ENCODE peak calls at places on chromosomes 16 and 17, in seven cellular contexts. One of them, this sample, is unnamed.
A peak's percentile ranks its signal among the peaks of the same experiment; 100 is the strongest.

GRCh38 chr17:64420143-64420670 is 28.7 kb upstream of the MILR1 start:
- DNase-seq in ELR: peak; percentile 88
- DNase-seq in stimulated activated CD4-positive, alpha-beta T cell treated with anti-CD3 and anti-CD28 coated beads, Interleukin-4, amount 100 ng/mL, for 1 hour: no peak
- DNase-seq in Right ventricle myocardium superior: no peak
- DNase-seq in WERI-Rb-1: peak; percentile 29
- DNase-seq in AG08396: peak; percentile 71
- DNase-seq in fibroblast of mammary gland: peak; percentile 90
- DNase-seq in this sample: peak; percentile 87

GRCh38 chr17:34675143-34675542 is 95.8 kb downstream of the TMEM132E start:
- DNase-seq in ELR: no peak
- DNase-seq in AG08396: no peak
- DNase-seq in fibroblast of mammary gland: no peak
- DNase-seq in Right ventricle myocardium superior: no peak
- DNase-seq in WERI-Rb-1: no peak
- DNase-seq in stimulated activated CD4-positive, alpha-beta T cell treated with anti-CD3 and anti-CD28 coated beads, Interleukin-4, amount 100 ng/mL, for 1 hour: no peak
- DNase-seq in this sample: no peak

GRCh38 chr17:27667656-27668487 is 36.9 kb downstream of the LGALS9 start:
- DNase-seq in fibroblast of mammary gland: no peak
- DNase-seq in ELR: no peak
- DNase-seq in stimulated activated CD4-positive, alpha-beta T cell treated with anti-CD3 and anti-CD28 coated beads, Interleukin-4, amount 100 ng/mL, for 1 hour: no peak
- DNase-seq in WERI-Rb-1: no peak
- DNase-seq in AG08396: no peak
- DNase-seq in Right ventricle myocardium superior: no peak
- DNase-seq in this sample: no peak

GRCh38 chr16:1741553-1742165 is 29.7 kb downstream of the NME3 start:
- DNase-seq in Right ventricle myocardium superior: no peak
- DNase-seq in fibroblast of mammary gland: no peak
- DNase-seq in ELR: no peak
- DNase-seq in stimulated activated CD4-positive, alpha-beta T cell treated with anti-CD3 and anti-CD28 coated beads, Interleukin-4, amount 100 ng/mL, for 1 hour: no peak
- DNase-seq in AG08396: no peak
- DNase-seq in WERI-Rb-1: no peak
- DNase-seq in this sample: no peak

GRCh38 chr17:58303981-58304734 is 23.4 kb upstream of the MPO start:
- DNase-seq in fibroblast of mammary gland: peak; percentile 36
- DNase-seq in ELR: peak; percentile 67
- DNase-seq in AG08396: peak; percentile 86
- DNase-seq in Right ventricle myocardium superior: peak; percentile 62
- DNase-seq in stimulated activated CD4-positive, alpha-beta T cell treated with anti-CD3 and anti-CD28 coated beads, Interleukin-4, amount 100 ng/mL, for 1 hour: peak; percentile 64
- DNase-seq in WERI-Rb-1: peak; percentile 83
- DNase-seq in this sample: peak; percentile 58

GRCh38 chr17:9707917-9708316 is 62.6 kb downstream of the USP43 start:
- DNase-seq in Right ventricle myocardium superior: no peak
- DNase-seq in fibroblast of mammary gland: no peak
- DNase-seq in WERI-Rb-1: no peak
- DNase-seq in stimulated activated CD4-positive, alpha-beta T cell treated with anti-CD3 and anti-CD28 coated beads, Interleukin-4, amount 100 ng/mL, for 1 hour: no peak
- DNase-seq in AG08396: no peak
- DNase-seq in ELR: no peak
- DNase-seq in this sample: no peak

GRCh38 chr17:71899317-71899716 is 221.5 kb upstream of the SOX9 start:
- DNase-seq in WERI-Rb-1: no peak
- DNase-seq in stimulated activated CD4-positive, alpha-beta T cell treated with anti-CD3 and anti-CD28 coated beads, Interleukin-4, amount 100 ng/mL, for 1 hour: no peak
- DNase-seq in ELR: peak; percentile 92
- DNase-seq in fibroblast of mammary gland: peak; percentile 64
- DNase-seq in Right ventricle myocardium superior: no peak
- DNase-seq in AG08396: no peak
- DNase-seq in this sample: peak; percentile 41

GRCh38 chr16:69112285-69113129 is 7.1 kb downstream of the HAS3 start:
- DNase-seq in Right ventricle myocardium superior: peak; percentile 65
- DNase-seq in ELR: peak; percentile 71
- DNase-seq in AG08396: peak; percentile 79
- DNase-seq in stimulated activated CD4-positive, alpha-beta T cell treated with anti-CD3 and anti-CD28 coated beads, Interleukin-4, amount 100 ng/mL, for 1 hour: peak; percentile 64
- DNase-seq in fibroblast of mammary gland: peak; percentile 53
- DNase-seq in WERI-Rb-1: peak; percentile 82
- DNase-seq in this sample: peak; percentile 55

GRCh38 chr17:44360826-44361225 is 2.8 kb downstream of the FAM171A2 start:
- DNase-seq in fibroblast of mammary gland: peak; percentile 26
- DNase-seq in AG08396: peak; percentile 73
- DNase-seq in ELR: peak; percentile 43
- DNase-seq in Right ventricle myocardium superior: no peak
- DNase-seq in WERI-Rb-1: peak; percentile 88
- DNase-seq in stimulated activated CD4-positive, alpha-beta T cell treated with anti-CD3 and anti-CD28 coated beads, Interleukin-4, amount 100 ng/mL, for 1 hour: no peak
- DNase-seq in this sample: no peak

GRCh38 chr16:53054670-53055485 is at the start of gene CHD9:
- DNase-seq in WERI-Rb-1: peak; percentile 80
- DNase-seq in Right ventricle myocardium superior: peak; percentile 91
- DNase-seq in fibroblast of mammary gland: peak; percentile 81
- DNase-seq in stimulated activated CD4-positive, alpha-beta T cell treated with anti-CD3 and anti-CD28 coated beads, Interleukin-4, amount 100 ng/mL, for 1 hour: peak; percentile 71
- DNase-seq in AG08396: peak; percentile 91
- DNase-seq in ELR: peak; percentile 87
- DNase-seq in this sample: peak; percentile 84

GRCh38 chr16:58041628-58041955 is 16.0 kb downstream of the MMP15 start:
- DNase-seq in WERI-Rb-1: no peak
- DNase-seq in ELR: no peak
- DNase-seq in stimulated activated CD4-positive, alpha-beta T cell treated with anti-CD3 and anti-CD28 coated beads, Interleukin-4, amount 100 ng/mL, for 1 hour: no peak
- DNase-seq in Right ventricle myocardium superior: no peak
- DNase-seq in fibroblast of mammary gland: no peak
- DNase-seq in AG08396: no peak
- DNase-seq in this sample: no peak

GRCh38 chr17:35493040-35493439 is 44.4 kb downstream of the SLFN12L start:
- DNase-seq in fibroblast of mammary gland: no peak
- DNase-seq in Right ventricle myocardium superior: no peak
- DNase-seq in stimulated activated CD4-positive, alpha-beta T cell treated with anti-CD3 and anti-CD28 coated beads, Interleukin-4, amount 100 ng/mL, for 1 hour: no peak
- DNase-seq in WERI-Rb-1: no peak
- DNase-seq in AG08396: no peak
- DNase-seq in ELR: no peak
- DNase-seq in this sample: no peak

GRCh38 chr17:71423871-71424546 is 696.8 kb upstream of the SOX9 start:
- DNase-seq in stimulated activated CD4-positive, alpha-beta T cell treated with anti-CD3 and anti-CD28 coated beads, Interleukin-4, amount 100 ng/mL, for 1 hour: no peak
- DNase-seq in ELR: peak; percentile 96
- DNase-seq in AG08396: no peak
- DNase-seq in WERI-Rb-1: no peak
- DNase-seq in fibroblast of mammary gland: no peak
- DNase-seq in Right ventricle myocardium superior: no peak
- DNase-seq in this sample: peak; percentile 86

GRCh38 chr16:17605784-17606183 is 135.0 kb upstream of the XYLT1 start:
- DNase-seq in AG08396: no peak
- DNase-seq in fibroblast of mammary gland: no peak
- DNase-seq in ELR: no peak
- DNase-seq in stimulated activated CD4-positive, alpha-beta T cell treated with anti-CD3 and anti-CD28 coated beads, Interleukin-4, amount 100 ng/mL, for 1 hour: no peak
- DNase-seq in WERI-Rb-1: no peak
- DNase-seq in Right ventricle myocardium superior: no peak
- DNase-seq in this sample: no peak

GRCh38 chr17:2707721-2708584 is 3.6 kb downstream of the CLUH start:
- DNase-seq in stimulated activated CD4-positive, alpha-beta T cell treated with anti-CD3 and anti-CD28 coated beads, Interleukin-4, amount 100 ng/mL, for 1 hour: no peak
- DNase-seq in fibroblast of mammary gland: no peak
- DNase-seq in ELR: peak; percentile 47
- DNase-seq in AG08396: peak; percentile 60
- DNase-seq in WERI-Rb-1: peak; percentile 77
- DNase-seq in Right ventricle myocardium superior: peak; percentile 88
- DNase-seq in this sample: no peak

GRCh38 chr16:85126731-85127662 is 14.7 kb upstream of the CIBAR2 start:
- DNase-seq in WERI-Rb-1: peak; percentile 37
- DNase-seq in fibroblast of mammary gland: peak; percentile 82
- DNase-seq in ELR: peak; percentile 51
- DNase-seq in stimulated activated CD4-positive, alpha-beta T cell treated with anti-CD3 and anti-CD28 coated beads, Interleukin-4, amount 100 ng/mL, for 1 hour: peak; percentile 49
- DNase-seq in Right ventricle myocardium superior: no peak
- DNase-seq in AG08396: peak; percentile 78
- DNase-seq in this sample: peak; percentile 38

GRCh38 chr16:2146739-2147138 is 1.7 kb upstream of the RAB26 start:
- DNase-seq in AG08396: no peak
- DNase-seq in WERI-Rb-1: no peak
- DNase-seq in ELR: no peak
- DNase-seq in fibroblast of mammary gland: no peak
- DNase-seq in Right ventricle myocardium superior: no peak
- DNase-seq in stimulated activated CD4-positive, alpha-beta T cell treated with anti-CD3 and anti-CD28 coated beads, Interleukin-4, amount 100 ng/mL, for 1 hour: no peak
- DNase-seq in this sample: no peak

GRCh38 chr16:84600343-84601229 is 17.3 kb downstream of the COTL1 start:
- DNase-seq in WERI-Rb-1: no peak
- DNase-seq in AG08396: no peak
- DNase-seq in stimulated activated CD4-positive, alpha-beta T cell treated with anti-CD3 and anti-CD28 coated beads, Interleukin-4, amount 100 ng/mL, for 1 hour: no peak
- DNase-seq in ELR: no peak
- DNase-seq in Right ventricle myocardium superior: no peak
- DNase-seq in fibroblast of mammary gland: no peak
- DNase-seq in this sample: no peak

GRCh38 chr16:73171380-73171779 is 123.5 kb upstream of the ZFHX3 start:
- DNase-seq in stimulated activated CD4-positive, alpha-beta T cell treated with anti-CD3 and anti-CD28 coated beads, Interleukin-4, amount 100 ng/mL, for 1 hour: no peak
- DNase-seq in Right ventricle myocardium superior: no peak
- DNase-seq in ELR: no peak
- DNase-seq in fibroblast of mammary gland: no peak
- DNase-seq in AG08396: no peak
- DNase-seq in WERI-Rb-1: no peak
- DNase-seq in this sample: no peak

GRCh38 chr17:73262676-73263642 is 1.3 kb upstream of the CPSF4L start:
- DNase-seq in ELR: no peak
- DNase-seq in stimulated activated CD4-positive, alpha-beta T cell treated with anti-CD3 and anti-CD28 coated beads, Interleukin-4, amount 100 ng/mL, for 1 hour: no peak
- DNase-seq in AG08396: no peak
- DNase-seq in fibroblast of mammary gland: no peak
- DNase-seq in WERI-Rb-1: no peak
- DNase-seq in Right ventricle myocardium superior: no peak
- DNase-seq in this sample: no peak

GRCh38 chr16:16938009-16938408 is 532.8 kb downstream of the XYLT1 start:
- DNase-seq in WERI-Rb-1: peak; percentile 9
- DNase-seq in AG08396: no peak
- DNase-seq in fibroblast of mammary gland: no peak
- DNase-seq in ELR: no peak
- DNase-seq in Right ventricle myocardium superior: no peak
- DNase-seq in stimulated activated CD4-positive, alpha-beta T cell treated with anti-CD3 and anti-CD28 coated beads, Interleukin-4, amount 100 ng/mL, for 1 hour: no peak
- DNase-seq in this sample: no peak

GRCh38 chr17:74211141-74211928 is 2.0 kb upstream of the TTYH2 start:
- DNase-seq in ELR: peak; percentile 67
- DNase-seq in Right ventricle myocardium superior: peak; percentile 37
- DNase-seq in AG08396: no peak
- DNase-seq in stimulated activated CD4-positive, alpha-beta T cell treated with anti-CD3 and anti-CD28 coated beads, Interleukin-4, amount 100 ng/mL, for 1 hour: peak; percentile 21
- DNase-seq in WERI-Rb-1: no peak
- DNase-seq in fibroblast of mammary gland: peak; percentile 52
- DNase-seq in this sample: peak; percentile 27

GRCh38 chr17:59754547-59754946 is 47.1 kb downstream of the VMP1 start:
- DNase-seq in ELR: peak; percentile 100
- DNase-seq in fibroblast of mammary gland: peak; percentile 98
- DNase-seq in WERI-Rb-1: no peak
- DNase-seq in stimulated activated CD4-positive, alpha-beta T cell treated with anti-CD3 and anti-CD28 coated beads, Interleukin-4, amount 100 ng/mL, for 1 hour: no peak
- DNase-seq in AG08396: peak; percentile 30
- DNase-seq in Right ventricle myocardium superior: no peak
- DNase-seq in this sample: peak; percentile 95

GRCh38 chr17:50198026-50198669 is 3.3 kb downstream of the COL1A1 start:
- DNase-seq in ELR: peak; percentile 89
- DNase-seq in fibroblast of mammary gland: peak; percentile 73
- DNase-seq in stimulated activated CD4-positive, alpha-beta T cell treated with anti-CD3 and anti-CD28 coated beads, Interleukin-4, amount 100 ng/mL, for 1 hour: peak; percentile 61
- DNase-seq in Right ventricle myocardium superior: peak; percentile 73
- DNase-seq in AG08396: no peak
- DNase-seq in WERI-Rb-1: peak; percentile 80
- DNase-seq in this sample: peak; percentile 82

GRCh38 chr17:49486012-49486641 is 9.0 kb upstream of the NGFR start:
- DNase-seq in fibroblast of mammary gland: no peak
- DNase-seq in Right ventricle myocardium superior: no peak
- DNase-seq in ELR: no peak
- DNase-seq in WERI-Rb-1: peak; percentile 97
- DNase-seq in AG08396: no peak
- DNase-seq in stimulated activated CD4-positive, alpha-beta T cell treated with anti-CD3 and anti-CD28 coated beads, Interleukin-4, amount 100 ng/mL, for 1 hour: no peak
- DNase-seq in this sample: no peak

GRCh38 chr16:22320572-22321339 is 23.5 kb downstream of the POLR3E start:
- DNase-seq in fibroblast of mammary gland: no peak
- DNase-seq in WERI-Rb-1: no peak
- DNase-seq in ELR: no peak
- DNase-seq in AG08396: no peak
- DNase-seq in Right ventricle myocardium superior: no peak
- DNase-seq in stimulated activated CD4-positive, alpha-beta T cell treated with anti-CD3 and anti-CD28 coated beads, Interleukin-4, amount 100 ng/mL, for 1 hour: no peak
- DNase-seq in this sample: no peak

GRCh38 chr16:19907161-19907992 is 22.7 kb upstream of the GPRC5B start:
- DNase-seq in stimulated activated CD4-positive, alpha-beta T cell treated with anti-CD3 and anti-CD28 coated beads, Interleukin-4, amount 100 ng/mL, for 1 hour: peak; percentile 68
- DNase-seq in Right ventricle myocardium superior: peak; percentile 70
- DNase-seq in fibroblast of mammary gland: peak; percentile 62
- DNase-seq in ELR: peak; percentile 69
- DNase-seq in WERI-Rb-1: peak; percentile 68
- DNase-seq in AG08396: peak; percentile 83
- DNase-seq in this sample: peak; percentile 73

GRCh38 chr16:937723-938122 is 33.1 kb downstream of the LMF1 start:
- DNase-seq in Right ventricle myocardium superior: no peak
- DNase-seq in fibroblast of mammary gland: no peak
- DNase-seq in WERI-Rb-1: no peak
- DNase-seq in ELR: no peak
- DNase-seq in stimulated activated CD4-positive, alpha-beta T cell treated with anti-CD3 and anti-CD28 coated beads, Interleukin-4, amount 100 ng/mL, for 1 hour: no peak
- DNase-seq in AG08396: no peak
- DNase-seq in this sample: no peak

GRCh38 chr17:66564992-66565465 is 262.6 kb downstream of the PRKCA start:
- DNase-seq in stimulated activated CD4-positive, alpha-beta T cell treated with anti-CD3 and anti-CD28 coated beads, Interleukin-4, amount 100 ng/mL, for 1 hour: no peak
- DNase-seq in WERI-Rb-1: no peak
- DNase-seq in ELR: peak; percentile 80
- DNase-seq in fibroblast of mammary gland: peak; percentile 65
- DNase-seq in Right ventricle myocardium superior: no peak
- DNase-seq in AG08396: peak; percentile 19
- DNase-seq in this sample: peak; percentile 26

GRCh38 chr17:2271985-2272702 is 31.4 kb downstream of the SMG6 start:
- DNase-seq in Right ventricle myocardium superior: no peak
- DNase-seq in ELR: no peak
- DNase-seq in stimulated activated CD4-positive, alpha-beta T cell treated with anti-CD3 and anti-CD28 coated beads, Interleukin-4, amount 100 ng/mL, for 1 hour: no peak
- DNase-seq in WERI-Rb-1: no peak
- DNase-seq in AG08396: no peak
- DNase-seq in fibroblast of mammary gland: no peak
- DNase-seq in this sample: no peak

GRCh38 chr16:71894229-71894920 is 956 bp upstream of the IST1 start:
- DNase-seq in ELR: peak; percentile 77
- DNase-seq in AG08396: peak; percentile 18
- DNase-seq in Right ventricle myocardium superior: peak; percentile 53
- DNase-seq in WERI-Rb-1: peak; percentile 54
- DNase-seq in fibroblast of mammary gland: peak; percentile 68
- DNase-seq in stimulated activated CD4-positive, alpha-beta T cell treated with anti-CD3 and anti-CD28 coated beads, Interleukin-4, amount 100 ng/mL, for 1 hour: peak; percentile 18
- DNase-seq in this sample: peak; percentile 72

GRCh38 chr17:48149174-48150106 is 41.9 kb downstream of the SNX11 start:
- DNase-seq in AG08396: no peak
- DNase-seq in fibroblast of mammary gland: no peak
- DNase-seq in stimulated activated CD4-positive, alpha-beta T cell treated with anti-CD3 and anti-CD28 coated beads, Interleukin-4, amount 100 ng/mL, for 1 hour: no peak
- DNase-seq in ELR: no peak
- DNase-seq in Right ventricle myocardium superior: no peak
- DNase-seq in WERI-Rb-1: peak; percentile 85
- DNase-seq in this sample: no peak

GRCh38 chr16:30051518-30051917 is 14.0 kb upstream of the ALDOA start:
- DNase-seq in stimulated activated CD4-positive, alpha-beta T cell treated with anti-CD3 and anti-CD28 coated beads, Interleukin-4, amount 100 ng/mL, for 1 hour: no peak
- DNase-seq in WERI-Rb-1: no peak
- DNase-seq in ELR: peak; percentile 89
- DNase-seq in Right ventricle myocardium superior: no peak
- DNase-seq in fibroblast of mammary gland: peak; percentile 60
- DNase-seq in AG08396: peak; percentile 60
- DNase-seq in this sample: no peak

GRCh38 chr17:7440113-7440822 is 956 bp downstream of the FGF11 start:
- DNase-seq in WERI-Rb-1: peak; percentile 58
- DNase-seq in ELR: peak; percentile 35
- DNase-seq in Right ventricle myocardium superior: peak; percentile 81
- DNase-seq in fibroblast of mammary gland: no peak
- DNase-seq in AG08396: no peak
- DNase-seq in stimulated activated CD4-positive, alpha-beta T cell treated with anti-CD3 and anti-CD28 coated beads, Interleukin-4, amount 100 ng/mL, for 1 hour: peak; percentile 32
- DNase-seq in this sample: no peak

GRCh38 chr17:59607817-59608403 is 11.8 kb upstream of the CLTC start:
- DNase-seq in Right ventricle myocardium superior: no peak
- DNase-seq in fibroblast of mammary gland: no peak
- DNase-seq in ELR: peak; percentile 42
- DNase-seq in AG08396: no peak
- DNase-seq in WERI-Rb-1: peak; percentile 49
- DNase-seq in stimulated activated CD4-positive, alpha-beta T cell treated with anti-CD3 and anti-CD28 coated beads, Interleukin-4, amount 100 ng/mL, for 1 hour: peak; percentile 30
- DNase-seq in this sample: peak; percentile 16

GRCh38 chr17:45013021-45013997 is 38.1 kb downstream of the DCAKD start:
- DNase-seq in WERI-Rb-1: peak; percentile 39
- DNase-seq in AG08396: peak; percentile 51
- DNase-seq in ELR: no peak
- DNase-seq in stimulated activated CD4-positive, alpha-beta T cell treated with anti-CD3 and anti-CD28 coated beads, Interleukin-4, amount 100 ng/mL, for 1 hour: no peak
- DNase-seq in fibroblast of mammary gland: peak; percentile 35
- DNase-seq in Right ventricle myocardium superior: peak; percentile 71
- DNase-seq in this sample: no peak

GRCh38 chr16:75567911-75568310 is 1.7 kb downstream of the GABARAPL2 start:
- DNase-seq in fibroblast of mammary gland: no peak
- DNase-seq in AG08396: no peak
- DNase-seq in stimulated activated CD4-positive, alpha-beta T cell treated with anti-CD3 and anti-CD28 coated beads, Interleukin-4, amount 100 ng/mL, for 1 hour: no peak
- DNase-seq in Right ventricle myocardium superior: no peak
- DNase-seq in ELR: no peak
- DNase-seq in WERI-Rb-1: no peak
- DNase-seq in this sample: no peak